ENCODE peak calls at places on chromosomes 6 and 20, in seven cellular contexts. L, A, S, O, Z, Y and B are unnamed samples.

GRCh38 chr6:126180585-126180984 is 159.3 kb upstream of the CENPW start:
- DNase-seq in A (no peak), O (no peak), Z (no peak), Y (no peak), L (no peak), S (no peak), B (no peak)

GRCh38 chr6:7568021-7568420 is 22.0 kb upstream of the SNRNP48 start:
- DNase-seq in A (no peak), S (no peak), Y (no peak), L (no peak), Z (no peak), O (no peak), B (no peak)

GRCh38 chr6:131443514-131443913 is 129.5 kb upstream of the ARG1 start:
- DNase-seq in Y (no peak), S (no peak), O (no peak), Z (no peak), L (no peak), A (no peak), B (peak; percentile 23)

GRCh38 chr6:107840636-107841264 is 16.6 kb upstream of the SCML4 start:
- DNase-seq in O (no peak), Y (no peak), Z (peak; percentile 59), S (no peak), L (no peak), A (no peak), B (no peak)

GRCh38 chr6:42239333-42239732 is 21.7 kb upstream of the MRPS10 start:
- DNase-seq in O (no peak), A (no peak), L (peak; percentile 21), Z (no peak), S (no peak), Y (no peak), B (no peak)

GRCh38 chr20:4341804-4342560 is 326.6 kb upstream of the RNF24 start:
- DNase-seq in Z (no peak), L (no peak), Y (no peak), S (no peak), O (no peak), A (no peak), B (no peak)

GRCh38 chr6:90790058-90790457 is 203.2 kb upstream of the MAP3K7 start:
- DNase-seq in O (no peak), L (no peak), Z (no peak), Y (no peak), A (no peak), S (no peak), B (no peak)

GRCh38 chr6:122071950-122072647 is 327.4 kb upstream of the HSF2 start:
- DNase-seq in A (no peak), O (no peak), Z (no peak), Y (no peak), L (no peak), S (peak; percentile 36), B (no peak)

GRCh38 chr6:3165631-3166534 is 8.5 kb upstream of the TUBB2A start:
- DNase-seq in O (peak; percentile 29), Y (no peak), L (no peak), A (no peak), Z (peak; percentile 54), S (no peak), B (no peak)

DNA sequence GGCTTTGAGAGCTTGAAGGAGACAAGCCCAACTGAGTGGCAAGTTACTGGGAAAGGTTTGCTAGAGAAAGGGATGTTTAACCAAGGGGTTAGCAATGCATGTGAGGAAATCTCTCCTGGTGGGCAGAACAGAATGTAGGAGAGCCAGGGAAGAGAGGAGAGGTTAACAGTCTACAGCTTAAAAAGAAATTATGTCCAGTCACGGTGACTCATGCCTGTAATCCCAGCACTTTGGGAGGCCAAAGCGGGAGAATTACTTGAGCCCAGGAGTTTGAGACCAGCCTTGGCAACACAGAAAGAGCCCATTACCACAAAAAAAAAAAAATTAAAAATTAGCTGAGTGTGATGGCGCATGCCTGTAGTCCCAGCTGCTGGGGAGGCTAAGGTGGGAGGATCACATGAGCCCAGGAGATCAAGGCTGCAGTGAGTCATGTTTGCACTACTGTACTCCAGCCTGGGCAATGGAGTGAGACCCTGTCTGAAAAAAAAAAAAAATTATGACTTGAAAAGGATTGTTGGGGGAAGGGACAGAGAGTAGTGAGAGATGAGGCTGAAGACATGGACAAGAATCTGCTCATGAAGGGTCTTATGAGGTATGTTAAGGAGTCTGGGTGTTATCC is 264.9 kb downstream of the TBC1D7 start:
- DNase-seq in Z (no peak), A (no peak), L (no peak), O (no peak), S (no peak), Y (no peak), B (no peak)
- H3K27ac ChIP-seq in Z (no peak overlapping the region), A (no peak overlapping the region), L (no peak overlapping the region), O (no peak overlapping the region), S (no peak overlapping the region), Y (no peak overlapping the region), B (no peak overlapping the region)

GRCh38 chr6:155241966-155242365 is 21.8 kb upstream of the CLDN20 start:
- DNase-seq in L (no peak), Y (no peak), A (no peak), Z (no peak), S (no peak), O (no peak), B (no peak)
- H3K27ac ChIP-seq in L (no peak overlapping the region), Y (no peak overlapping the region), A (no peak overlapping the region), Z (no peak overlapping the region), S (no peak overlapping the region), O (no peak overlapping the region), B (no peak overlapping the region)

DNA sequence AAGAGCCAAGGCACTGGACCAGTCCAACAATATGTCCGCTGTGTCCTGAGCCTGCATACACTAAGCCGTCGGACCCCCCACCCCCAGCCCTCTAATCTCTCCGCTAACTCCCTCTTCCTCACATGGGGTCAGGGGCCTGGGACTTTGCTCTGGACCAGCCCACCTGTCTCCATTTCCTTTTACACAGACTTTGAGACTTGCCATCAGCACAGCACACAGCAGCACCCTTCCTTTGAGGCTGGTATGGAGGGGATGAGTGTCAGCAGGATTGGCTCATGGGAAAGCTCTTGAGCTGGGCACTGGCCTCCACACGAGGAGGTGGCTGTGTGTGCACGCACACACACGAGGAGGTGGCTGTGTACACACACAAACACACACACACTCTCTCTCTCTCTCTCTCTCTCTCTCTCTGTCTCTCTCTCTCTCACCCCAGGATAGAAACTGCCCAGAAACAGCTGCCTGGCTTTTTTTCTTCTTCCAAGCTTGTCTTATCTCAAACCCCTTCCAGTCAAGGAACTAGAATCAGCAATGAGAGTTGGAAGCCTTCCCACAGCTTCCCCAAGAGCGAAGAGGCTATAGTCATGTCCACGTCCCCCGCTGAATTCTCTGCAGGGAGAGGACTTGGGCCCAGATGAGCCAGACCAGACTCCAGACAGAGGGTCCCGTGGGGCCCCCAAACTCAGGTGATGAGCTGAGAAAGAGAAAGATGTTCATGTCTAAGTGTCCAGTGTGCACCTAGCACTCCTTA is 18.6 kb downstream of the SLC9A8 start:
- DNase-seq in Z (no peak), O (no peak), L (no peak), S (no peak), Y (no peak), A (no peak), B (no peak)
- H3K27ac ChIP-seq in Z (no peak overlapping the region), O (no peak overlapping the region), L (no peak overlapping the region), S (no peak overlapping the region), Y (no peak overlapping the region), A (no peak overlapping the region), B (no peak overlapping the region)

GRCh38 chr20:37987602-37988290 is 45.5 kb downstream of the TTI1 start:
- DNase-seq in S (no peak), L (no peak), A (no peak), Z (no peak), O (no peak), Y (no peak), B (no peak)

GRCh38 chr20:37986873-37987601 is 46.2 kb downstream of the TTI1 start:
- DNase-seq in A (no peak), S (peak; percentile 87), O (peak; percentile 29), Y (peak; percentile 92), Z (no peak), L (peak; percentile 86), B (no peak)

GRCh38 chr20:37990571-37991151 is 42.6 kb downstream of the TTI1 start:
- DNase-seq in A (no peak), Y (peak; percentile 82), O (no peak), S (peak; percentile 64), Z (no peak), L (no peak), B (no peak)

GRCh38 chr20:37989601-37990001 is 43.7 kb downstream of the TTI1 start:
- DNase-seq in A (no peak), O (no peak), L (no peak), Z (no peak), S (no peak), Y (peak; percentile 57), B (no peak)

GRCh38 chr20:37988555-37988954 is 44.7 kb downstream of the TTI1 start:
- DNase-seq in A (no peak), Z (no peak), O (no peak), S (no peak), L (no peak), Y (no peak), B (no peak)
- H3K27ac ChIP-seq in A (peak overlapping the region; percentile 91), Z (no peak overlapping the region), O (no peak overlapping the region), S (peak overlapping the region; percentile 86), L (no peak overlapping the region), Y (peak overlapping the region; percentile 91), B (no peak overlapping the region)

GRCh38 chr6:170393807-170394399 is 87.3 kb downstream of the FAM120B start:
- DNase-seq in L (no peak), S (no peak), Y (no peak), O (no peak), A (no peak), Z (no peak), B (no peak)
- H3K27ac ChIP-seq in L (no peak overlapping the region), S (no peak overlapping the region), Y (no peak overlapping the region), O (no peak overlapping the region), A (no peak overlapping the region), Z (no peak overlapping the region), B (no peak overlapping the region)

GRCh38 chr20:41567615-41568014 is 50.6 kb downstream of the CHD6 start:
- DNase-seq in A (no peak), Z (no peak), L (no peak), O (no peak), Y (no peak), S (no peak), B (no peak)

GRCh38 chr20:41563087-41563486 is 55.1 kb downstream of the CHD6 start:
- DNase-seq in Z (no peak), S (no peak), A (no peak), Y (no peak), L (no peak), O (no peak), B (no peak)

GRCh38 chr20:41571006-41571405 is 47.2 kb downstream of the CHD6 start:
- DNase-seq in O (no peak), Z (no peak), L (no peak), A (no peak), S (no peak), Y (no peak), B (no peak)

GRCh38 chr20:41570552-41570951 is 47.6 kb downstream of the CHD6 start:
- DNase-seq in Z (no peak), Y (no peak), A (no peak), S (no peak), L (no peak), O (no peak), B (no peak)

DNA sequence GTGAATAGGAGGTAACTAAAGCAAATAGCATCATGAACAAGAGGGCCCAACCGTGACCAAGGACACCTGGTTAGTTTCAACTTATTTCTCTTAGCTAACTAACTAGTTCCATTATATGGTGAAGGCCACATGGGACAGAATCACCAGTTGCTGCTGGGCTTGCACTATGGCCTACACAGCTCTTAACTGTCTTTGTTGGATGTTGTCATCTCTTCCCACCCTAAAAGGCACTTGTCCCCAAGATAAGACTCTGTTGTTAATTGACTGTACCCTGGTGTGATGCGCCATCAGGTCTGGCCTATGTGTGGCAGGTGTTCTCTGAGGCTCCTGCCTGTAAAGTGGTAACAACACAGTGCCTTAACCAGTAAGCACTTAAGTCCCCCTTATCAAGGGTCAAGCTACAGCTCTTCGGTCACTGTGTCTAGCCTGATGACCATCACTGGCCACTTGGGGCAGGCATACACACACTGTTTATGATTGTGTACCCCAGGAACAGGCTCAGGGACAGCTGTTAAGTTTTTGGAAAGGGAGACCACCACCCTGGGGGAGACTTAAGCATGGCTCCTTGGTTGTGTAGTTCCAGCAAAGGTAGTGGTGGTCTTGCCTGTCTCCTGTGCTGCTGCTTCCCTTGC is 51.2 kb downstream of the CHD6 start:
- DNase-seq in Y (no peak), S (no peak), A (no peak), L (no peak), O (no peak), Z (no peak), B (no peak)
- H3K27ac ChIP-seq in Y (no peak overlapping the region), S (no peak overlapping the region), A (no peak overlapping the region), L (no peak overlapping the region), O (no peak overlapping the region), Z (no peak overlapping the region), B (no peak overlapping the region)